ENCODE peak calls at places on chromosomes 3 and 15, in eight cellular contexts. Y, T, L, V, X, C, S and G are unnamed samples.

GRCh38 chr3:55750525-55750924 is 263.4 kb upstream of the WNT5A start:
- DNase-seq in Y (no peak), L (no peak), X (peak; percentile 82), V (no peak), S (no peak), T (no peak), C (peak; percentile 89), G (no peak)

GRCh38 chr3:54240-54639 is 142.3 kb upstream of the CHL1 start:
- DNase-seq in T (no peak), L (no peak), S (no peak), X (no peak), V (no peak), C (no peak), Y (no peak), G (no peak)

GRCh38 chr15:39151545-39151944 is 429.3 kb upstream of the THBS1 start:
- DNase-seq in C (no peak), X (no peak), T (no peak), L (no peak), Y (no peak), V (no peak), S (no peak), G (no peak)

GRCh38 chr3:127889976-127890650 is 24.9 kb upstream of the KBTBD12 start:
- DNase-seq in C (peak; percentile 32), S (no peak), X (no peak), L (no peak), Y (no peak), V (no peak), T (no peak), G (no peak)

GRCh38 chr15:96716100-96716499 is 385.6 kb downstream of the NR2F2 start:
- DNase-seq in C (no peak), T (no peak), L (no peak), V (no peak), S (no peak), X (no peak), Y (no peak), G (no peak)

GRCh38 chr3:38268522-38268921 is 2.9 kb downstream of the SLC22A13 start:
- DNase-seq in Y (no peak), L (no peak), C (no peak), X (no peak), V (no peak), T (no peak), S (no peak), G (no peak)

GRCh38 chr15:58870451-58870850 is 63.0 kb downstream of the SLTM start:
- DNase-seq in S (no peak), Y (no peak), C (peak; percentile 72), X (no peak), V (no peak), L (no peak), T (no peak), G (no peak)

GRCh38 chr3:63912768-63913588 is 795 bp upstream of the SCAANT1 start:
- DNase-seq in T (peak; percentile 33), X (peak; percentile 83), S (peak; percentile 21), V (peak; percentile 81), Y (peak; percentile 85), C (peak; percentile 77), L (peak; percentile 55), G (peak; percentile 49)

GRCh38 chr15:91480426-91480825 is 373.1 kb upstream of the SLCO3A1 start:
- DNase-seq in X (no peak), L (no peak), C (no peak), V (no peak), S (no peak), T (no peak), Y (no peak), G (no peak)

GRCh38 chr3:178060406-178060805 is 475.8 kb upstream of the KCNMB2 start:
- DNase-seq in X (no peak), C (peak; percentile 66), V (peak; percentile 47), L (no peak), Y (peak; percentile 21), T (no peak), S (no peak), G (no peak)

GRCh38 chr3:111215481-111215880 is 143.9 kb downstream of the NECTIN3 start:
- DNase-seq in X (no peak), L (no peak), C (peak; percentile 40), S (no peak), Y (no peak), T (no peak), V (no peak), G (no peak)

GRCh38 chr3:28215407-28215806 is 26.0 kb upstream of the CMC1 start:
- DNase-seq in C (no peak), S (no peak), V (no peak), X (no peak), L (no peak), Y (no peak), T (no peak), G (no peak)

GRCh38 chr15:56243117-56243773 is 434 bp downstream of the RFX7 start:
- DNase-seq in S (no peak), T (peak; percentile 77), V (peak; percentile 79), L (peak; percentile 47), X (peak; percentile 71), Y (peak; percentile 43), C (peak; percentile 60), G (peak; percentile 36)

GRCh38 chr3:20039765-20040475 is at the start of gene KAT2B:
- DNase-seq in L (peak; percentile 78), T (peak; percentile 93), C (peak; percentile 81), X (peak; percentile 93), V (peak; percentile 91), S (peak; percentile 47), Y (peak; percentile 83), G (peak; percentile 80)

GRCh38 chr3:75737831-75738493 is 47.4 kb downstream of the ZNF717 start:
- DNase-seq in X (no peak), L (no peak), S (no peak), Y (no peak), V (no peak), C (peak; percentile 36), T (no peak), G (no peak)
- H3K9me3 ChIP-seq in X (peaks cover 81% of the 10 kb centered on the region), L (no peaks in the 10 kb centered on the region), S (peaks cover 74% of the 10 kb centered on the region), Y (no peaks in the 10 kb centered on the region), V (peaks cover 29% of the 10 kb centered on the region), C (peaks cover 10% of the 10 kb centered on the region), T (peaks cover 37% of the 10 kb centered on the region), G (peaks cover 54% of the 10 kb centered on the region)

GRCh38 chr15:100005013-100005412 is 271.8 kb upstream of the LYSMD4 start:
- DNase-seq in L (no peak), Y (no peak), C (no peak), S (no peak), X (no peak), T (no peak), V (no peak), G (no peak)

GRCh38 chr15:100002787-100003536 is 269.7 kb upstream of the LYSMD4 start:
- DNase-seq in V (no peak), L (no peak), C (no peak), S (no peak), T (no peak), X (peak; percentile 46), Y (no peak), G (no peak)

GRCh38 chr15:100007609-100008008 is 274.4 kb upstream of the LYSMD4 start:
- DNase-seq in X (no peak), T (no peak), Y (no peak), S (no peak), C (no peak), L (no peak), V (no peak), G (no peak)

GRCh38 chr15:100008258-100008657 is 275.0 kb upstream of the LYSMD4 start:
- DNase-seq in L (no peak), V (no peak), X (no peak), C (no peak), Y (no peak), T (no peak), S (no peak), G (no peak)

GRCh38 chr15:100005715-100006114 is 272.5 kb upstream of the LYSMD4 start:
- DNase-seq in L (no peak), T (no peak), V (no peak), Y (no peak), C (no peak), X (peak; percentile 28), S (no peak), G (no peak)
- H3K9me3 ChIP-seq in L (no peaks in the 10 kb centered on the region), T (no peaks in the 10 kb centered on the region), V (no peaks in the 10 kb centered on the region), Y (no peaks in the 10 kb centered on the region), C (no peaks in the 10 kb centered on the region), X (no peaks in the 10 kb centered on the region), S (no peaks in the 10 kb centered on the region), G (no peaks in the 10 kb centered on the region)

GRCh38 chr3:26089249-26089648 is 299.4 kb downstream of the OXSM start:
- DNase-seq in X (no peak), Y (no peak), V (no peak), S (no peak), C (no peak), T (no peak), L (no peak), G (no peak)
- H3K9me3 ChIP-seq in X (no peaks in the 10 kb centered on the region), Y (no peaks in the 10 kb centered on the region), V (no peaks in the 10 kb centered on the region), S (peaks cover 87% of the 10 kb centered on the region), C (no peaks in the 10 kb centered on the region), T (peaks cover 6% of the 10 kb centered on the region), L (peaks cover 10% of the 10 kb centered on the region), G (no peaks in the 10 kb centered on the region)

GRCh38 chr3:33926998-33927605 is 128.7 kb downstream of the PDCD6IP start:
- DNase-seq in L (no peak), Y (no peak), S (no peak), V (no peak), X (no peak), C (no peak), T (no peak), G (no peak)

GRCh38 chr3:33932010-33932764 is 133.8 kb downstream of the PDCD6IP start:
- DNase-seq in L (no peak), T (no peak), X (no peak), Y (no peak), V (no peak), S (no peak), C (no peak), G (no peak)

GRCh38 chr3:33931512-33931911 is 133.1 kb downstream of the PDCD6IP start:
- DNase-seq in S (no peak), Y (no peak), V (no peak), C (no peak), X (no peak), L (no peak), T (no peak), G (no peak)

GRCh38 chr3:33929813-33930212 is 131.4 kb downstream of the PDCD6IP start:
- DNase-seq in L (no peak), S (no peak), V (no peak), T (no peak), C (no peak), X (no peak), Y (no peak), G (no peak)
- H3K9me3 ChIP-seq in L (no peaks in the 10 kb centered on the region), S (no peaks in the 10 kb centered on the region), V (no peaks in the 10 kb centered on the region), T (no peaks in the 10 kb centered on the region), C (no peaks in the 10 kb centered on the region), X (no peaks in the 10 kb centered on the region), Y (no peaks in the 10 kb centered on the region), G (no peaks in the 10 kb centered on the region)